ENCODE peak calls at places on chromosome 1, in four cellular contexts. E, A, W and K are unnamed samples.

GRCh38 chr1:94081566-94082344 is 39.2 kb downstream of the ABCA4 start:
- DNase-seq in E (no peak), A (no peak), W (no peak), K (no peak)

GRCh38 chr1:232853994-232854532 is 48.8 kb downstream of the MAP10 start:
- DNase-seq in E (no peak), A (no peak), W (no peak), K (no peak)

GRCh38 chr1:50419192-50419906 is 3.9 kb downstream of the DMRTA2 start:
- DNase-seq in E (no peak), A (no peak), W (no peak), K (peak)

GRCh38 chr1:19768321-19769210 is 31.1 kb downstream of the TMCO4 start:
- DNase-seq in E (no peak), A (no peak), W (no peak), K (peak)

GRCh38 chr1:18464665-18465050 is 16.1 kb upstream of the KLHDC7A start:
- DNase-seq in E (no peak), A (no peak), W (no peak), K (no peak)

GRCh38 chr1:85358702-85359438 is 82.4 kb upstream of the BCL10 start:
- DNase-seq in E (no peak), A (no peak), W (no peak), K (no peak)

GRCh38 chr1:21926814-21927530 is 10.1 kb downstream of the HSPG2 start:
- DNase-seq in E (no peak), A (no peak), W (peak), K (no peak)

GRCh38 chr1:244316407-244316806 is 135.3 kb downstream of the ADSS2 start:
- DNase-seq in E (no peak), A (no peak), W (no peak), K (no peak)

GRCh38 chr1:85284202-85284601 is 7.8 kb upstream of the BCL10 start:
- DNase-seq in E (no peak), A (no peak), W (no peak), K (no peak)

GRCh38 chr1:36155560-36156328 is at the start of gene MAP7D1:
- DNase-seq in E (peak), A (peak), W (peak), K (peak)

GRCh38 chr1:19606817-19607706 is 37.0 kb upstream of the NBL1 start:
- DNase-seq in E (no peak), A (no peak), W (no peak), K (no peak)

GRCh38 chr1:169874229-169874628 is 19.5 kb downstream of the SCYL3 start:
- DNase-seq in E (no peak), A (no peak), W (no peak), K (no peak)

GRCh38 chr1:61504840-61505239 is 220.1 kb downstream of the TM2D1 start:
- DNase-seq in E (no peak), A (no peak), W (no peak), K (no peak)

GRCh38 chr1:36652586-36652985 is 169.9 kb upstream of the CSF3R start:
- DNase-seq in E (no peak), A (no peak), W (no peak), K (no peak)

GRCh38 chr1:161175771-161176453 is 1.4 kb downstream of the B4GALT3 start:
- DNase-seq in E (no peak), A (no peak), W (no peak), K (no peak)

GRCh38 chr1:226452981-226453380 is 45.1 kb upstream of the PARP1 start:
- DNase-seq in E (no peak), A (no peak), W (no peak), K (no peak)

GRCh38 chr1:93304716-93305138 is 41.0 kb upstream of the DR1 start:
- DNase-seq in E (no peak), A (peak), W (no peak), K (no peak)

GRCh38 chr1:114803001-114803400 is 22.5 kb upstream of the SIKE1 start:
- DNase-seq in E (no peak), A (no peak), W (no peak), K (no peak)

GRCh38 chr1:244783138-244783537 is 52.3 kb upstream of the COX20 start:
- DNase-seq in E (no peak), A (no peak), W (no peak), K (no peak)

GRCh38 chr1:181623850-181624249 is 140.5 kb downstream of the CACNA1E start:
- DNase-seq in E (no peak), A (no peak), W (no peak), K (no peak)

GRCh38 chr1:67190942-67191341 is 24.7 kb downstream of the IL23R start:
- DNase-seq in E (no peak), A (no peak), W (no peak), K (no peak)

GRCh38 chr1:18109058-18109755 is 1.6 kb downstream of the IGSF21 start:
- DNase-seq in E (no peak), A (no peak), W (peak), K (peak)

GRCh38 chr1:178497903-178498478 is 1.2 kb upstream of the CLEC20A start:
- DNase-seq in E (no peak), A (no peak), W (no peak), K (peak)

GRCh38 chr1:116807394-116807793 is 53.2 kb downstream of the CD2 start:
- DNase-seq in E (no peak), A (no peak), W (no peak), K (no peak)

GRCh38 chr1:95388041-95388440 is 154.0 kb downstream of the RWDD3 start:
- DNase-seq in E (no peak), A (no peak), W (no peak), K (no peak)

GRCh38 chr1:151814971-151815545 is 9.8 kb upstream of the LINGO4 start:
- DNase-seq in E (no peak), A (no peak), W (no peak), K (no peak)

GRCh38 chr1:49364676-49365075 is 588.0 kb upstream of the BEND5 start:
- DNase-seq in E (no peak), A (no peak), W (no peak), K (peak)

GRCh38 chr1:201282216-201282615 is 1.1 kb upstream of the PKP1 start:
- DNase-seq in E (no peak), A (no peak), W (no peak), K (no peak)

GRCh38 chr1:202643397-202644218 is 66.6 kb downstream of the SYT2 start:
- DNase-seq in E (no peak), A (no peak), W (no peak), K (peak)

GRCh38 chr1:229664133-229664689 is 38.2 kb downstream of the URB2 start:
- DNase-seq in E (peak), A (no peak), W (peak), K (no peak)

GRCh38 chr1:8083739-8084484 is 57.8 kb upstream of the ERRFI1 start:
- DNase-seq in E (no peak), A (peak), W (no peak), K (peak)

GRCh38 chr1:43382027-43382771 is 7.4 kb downstream of the MED8 start:
- DNase-seq in E (no peak), A (no peak), W (no peak), K (no peak)

GRCh38 chr1:165073402-165074007 is 283.0 kb downstream of the LMX1A start:
- DNase-seq in E (no peak), A (no peak), W (no peak), K (no peak)